ENCODE peak calls at places on chromosomes 4 and X, in nine cellular contexts. Q, C, Y, N, J, B, V, W and X are unnamed samples.

GRCh38 chr4:99552872-99553271 is 11.0 kb downstream of the TRMT10A start:
- DNase-seq in Q (no peak), C (no peak), Y (no peak), N (no peak), J (no peak), B (no peak), V (no peak), W (no peak), X (no peak)

GRCh38 chr4:158915683-158916241 is 146.9 kb downstream of the FNIP2 start:
- DNase-seq in Q (no peak), C (no peak), Y (no peak), N (no peak), J (no peak), B (no peak), V (no peak), W (no peak), X (no peak)

GRCh38 chr4:48268956-48269860 is at the start of gene TEC:
- DNase-seq in Q (peak; percentile 74), C (no peak), Y (peak; percentile 6), N (peak; percentile 56), J (no peak), B (peak; percentile 45), V (peak; percentile 64), W (peak; percentile 56), X (no peak)

GRCh38 chr4:114807759-114808404 is 209.3 kb downstream of the UGT8 start:
- DNase-seq in Q (no peak), C (no peak), Y (peak; percentile 7), N (peak; percentile 71), J (no peak), B (no peak), V (peak; percentile 62), W (peak; percentile 67), X (no peak)

GRCh38 chrX:55111578-55112254 is 22.9 kb downstream of the PAGE2 start:
- DNase-seq in Q (no peak), C (no peak), Y (no peak), N (no peak), J (no peak), B (no peak), V (no peak), W (no peak), X (no peak)

GRCh38 chr4:43136752-43137151 is 244.2 kb downstream of the GRXCR1 start:
- DNase-seq in Q (no peak), C (no peak), Y (no peak), N (no peak), J (no peak), B (no peak), V (no peak), W (no peak), X (no peak)

GRCh38 chrX:136250191-136251041 is 784 bp downstream of the MAP7D3 start:
- DNase-seq in Q (peak; percentile 12), C (no peak), Y (peak; percentile 0), N (peak; percentile 60), J (no peak), B (no peak), V (no peak), W (peak; percentile 10), X (no peak)

GRCh38 chrX:97846718-97847237 is 963.1 kb downstream of the RPA4 start:
- DNase-seq in Q (no peak), C (no peak), Y (no peak), N (no peak), J (no peak), B (no peak), V (no peak), W (no peak), X (no peak)

GRCh38 chr4:8651661-8652180 is 59.2 kb downstream of the CPZ start:
- DNase-seq in Q (no peak), C (no peak), Y (no peak), N (no peak), J (no peak), B (no peak), V (no peak), W (no peak), X (no peak)

GRCh38 chrX:44903107-44903506 is 30.1 kb downstream of the KDM6A start:
- DNase-seq in Q (no peak), C (no peak), Y (no peak), N (no peak), J (peak; percentile 28), B (no peak), V (peak; percentile 12), W (peak; percentile 56), X (no peak)

GRCh38 chrX:27890611-27891010 is 82.8 kb downstream of the MAGEB10 start:
- DNase-seq in Q (no peak), C (no peak), Y (no peak), N (no peak), J (no peak), B (no peak), V (no peak), W (peak; percentile 12), X (peak; percentile 23)

GRCh38 chr4:25088342-25088952 is 57.7 kb upstream of the LGI2 start:
- DNase-seq in Q (no peak), C (peak; percentile 63), Y (no peak), N (no peak), J (no peak), B (no peak), V (peak; percentile 60), W (peak; percentile 29), X (no peak)

GRCh38 chr4:682490-683172 is 6.3 kb downstream of the SLC49A3 start:
- DNase-seq in Q (no peak), C (no peak), Y (no peak), N (no peak), J (no peak), B (peak; percentile 37), V (no peak), W (no peak), X (no peak)

DNA sequence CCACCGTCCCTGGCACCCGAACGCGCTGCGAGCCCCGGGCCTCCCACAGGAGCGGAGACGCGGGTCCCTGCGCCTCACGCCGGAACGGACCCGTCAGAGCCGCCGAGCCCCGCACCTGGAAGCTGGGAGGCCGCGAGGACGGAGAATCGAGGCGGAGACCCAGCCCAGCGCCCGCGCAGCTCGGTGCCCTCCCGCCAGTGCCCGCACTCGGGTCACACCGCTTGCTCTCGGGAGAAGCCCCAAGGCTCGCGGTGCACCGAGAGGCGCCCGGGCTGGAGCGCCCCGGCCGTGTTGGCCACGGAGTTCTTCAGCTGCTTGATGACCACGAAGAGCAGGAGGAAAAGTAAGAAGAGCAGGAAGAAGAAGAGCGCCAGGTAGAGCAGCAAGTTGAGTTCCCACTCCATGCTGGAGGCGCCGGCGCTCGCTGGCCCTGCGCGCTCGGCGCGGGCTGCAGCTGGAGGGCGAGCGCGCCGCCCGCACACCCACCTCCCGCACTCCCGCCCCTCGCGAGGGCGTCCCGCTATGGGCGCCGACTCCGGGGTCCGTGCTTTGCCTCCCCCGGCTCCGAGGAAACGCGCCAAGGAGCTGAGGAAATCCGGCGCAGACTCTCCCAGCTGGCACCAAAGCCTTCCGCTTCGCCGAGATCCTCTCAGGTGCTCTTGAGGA is at the start of gene SMIM43:
- DNase-seq in Q (no peak), C (no peak), Y (no peak), N (peak; percentile 69), J (no peak), B (no peak), V (no peak), W (peak; percentile 34), X (no peak)
- H3K4me3 ChIP-seq in Q (no peak within 1 kb of the TSS), C (peak within 1 kb of the TSS; percentile 10), Y (peak within 1 kb of the TSS; percentile 22), N (peak within 1 kb of the TSS; percentile 74), J (peak within 1 kb of the TSS; percentile 66), B (peak within 1 kb of the TSS; percentile 16), V (no peak within 1 kb of the TSS), W (peak within 1 kb of the TSS; percentile 57), X (peak within 1 kb of the TSS; percentile 71)

GRCh38 chrX:7316887-7317286 is 168.9 kb upstream of the PUDP start:
- DNase-seq in Q (no peak), C (no peak), Y (no peak), N (no peak), J (peak; percentile 67), B (no peak), V (no peak), W (no peak), X (peak; percentile 26)
- H3K4me3 ChIP-seq in Q (no peak overlapping the region), C (no peak overlapping the region), Y (no peak overlapping the region), N (no peak overlapping the region), J (no peak overlapping the region), B (no peak overlapping the region), V (no peak overlapping the region), W (no peak overlapping the region), X (no peak overlapping the region)

GRCh38 chr4:1783970-1784369 is 9.1 kb upstream of the FGFR3 start:
- DNase-seq in Q (peak; percentile 55), C (no peak), Y (no peak), N (no peak), J (no peak), B (no peak), V (peak; percentile 50), W (no peak), X (no peak)

GRCh38 chr4:1786544-1787362 is 6.3 kb upstream of the FGFR3 start:
- DNase-seq in Q (no peak), C (no peak), Y (no peak), N (no peak), J (no peak), B (no peak), V (no peak), W (no peak), X (no peak)

GRCh38 chr4:1785592-1785991 is 7.5 kb upstream of the FGFR3 start:
- DNase-seq in Q (no peak), C (no peak), Y (no peak), N (no peak), J (no peak), B (no peak), V (no peak), W (no peak), X (no peak)

GRCh38 chr4:1784395-1784788 is 8.7 kb upstream of the FGFR3 start:
- DNase-seq in Q (no peak), C (no peak), Y (no peak), N (no peak), J (no peak), B (no peak), V (no peak), W (no peak), X (no peak)

DNA sequence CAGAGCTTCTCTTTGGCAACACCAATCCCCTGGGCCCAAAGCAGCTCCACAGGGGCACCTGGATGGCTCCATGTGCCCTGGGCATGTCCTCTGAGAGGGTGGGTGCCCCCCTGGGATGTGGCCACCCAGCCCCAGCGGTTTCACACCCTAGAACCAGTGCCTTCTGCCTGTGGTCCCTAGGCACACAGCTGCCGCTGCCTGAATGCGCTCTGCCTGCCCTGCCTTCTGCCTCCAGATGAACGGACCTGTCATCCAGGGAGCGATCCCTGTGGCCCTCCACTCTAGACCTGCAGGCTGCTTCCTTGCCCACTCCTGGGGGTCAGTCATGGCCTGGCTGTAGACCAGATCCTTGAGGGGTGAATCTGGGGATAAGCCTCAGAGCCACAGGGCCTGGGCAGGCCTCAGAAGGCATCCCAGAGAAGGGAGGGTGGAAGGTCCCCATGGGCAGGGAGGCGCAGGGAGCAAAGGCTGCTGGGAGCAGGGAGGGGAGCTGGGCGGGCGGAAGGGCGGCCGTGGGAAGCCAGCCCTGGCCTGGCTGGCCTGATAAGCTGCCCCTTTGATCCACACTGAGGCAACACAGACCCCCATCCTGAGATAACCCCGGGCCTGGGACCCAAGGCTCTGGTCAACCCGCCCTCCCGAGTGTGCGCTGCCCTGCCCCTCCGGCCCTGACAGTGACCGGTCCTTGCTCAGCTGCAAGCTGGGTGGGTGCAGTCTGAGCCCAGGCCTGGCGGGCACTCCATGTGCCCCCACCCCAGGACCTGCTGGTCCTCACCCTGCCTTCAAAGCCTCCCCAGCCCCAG is 8.1 kb upstream of the FGFR3 start:
- DNase-seq in Q (no peak), C (peak; percentile 59), Y (no peak), N (no peak), J (no peak), B (no peak), V (peak; percentile 88), W (no peak), X (no peak)
- H3K4me3 ChIP-seq in Q (no peak overlapping the region), C (no peak overlapping the region), Y (no peak overlapping the region), N (no peak overlapping the region), J (no peak overlapping the region), B (no peak overlapping the region), V (no peak overlapping the region), W (no peak overlapping the region), X (no peak overlapping the region)

GRCh38 chr4:150578745-150579470 is 3.0 kb upstream of the MAB21L2 start:
- DNase-seq in Q (no peak), C (no peak), Y (no peak), N (peak; percentile 74), J (no peak), B (no peak), V (no peak), W (no peak), X (no peak)
- H3K4me3 ChIP-seq in Q (no peak overlapping the region), C (no peak overlapping the region), Y (no peak overlapping the region), N (peak overlapping the region; percentile 75), J (peak overlapping the region; percentile 61), B (peak overlapping the region; percentile 47), V (no peak overlapping the region), W (no peak overlapping the region), X (peak overlapping the region; percentile 51)